ENCODE peak calls at places on chromosome 18, in nine cellular contexts. One of them, this sample, is unnamed.
A peak's percentile ranks its signal among the peaks of the same experiment; 100 is the strongest.

GRCh38 chr18:35851286-35851967 is 121.1 kb upstream of the RMP24 start:
- DNase-seq in T-cell: no peak
- DNase-seq in Calu3: no peak
- DNase-seq in iris pigment epithelial cell: no peak
- DNase-seq in RKO: no peak
- DNase-seq in AML-193: no peak
- DNase-seq in upper lobe of right lung: no peak
- DNase-seq in fibroblast of mammary gland: no peak
- DNase-seq in activated CD8-positive, alpha-beta memory T cell treated with anti-CD3 and anti-CD28 coated beads for 24 hours: no peak
- DNase-seq in this sample: no peak

GRCh38 chr18:13501896-13502295 is 224.5 kb downstream of the FAM210A start:
- DNase-seq in T-cell: no peak
- DNase-seq in Calu3: no peak
- DNase-seq in iris pigment epithelial cell: no peak
- DNase-seq in RKO: no peak
- DNase-seq in AML-193: no peak
- DNase-seq in upper lobe of right lung: no peak
- DNase-seq in fibroblast of mammary gland: no peak
- DNase-seq in activated CD8-positive, alpha-beta memory T cell treated with anti-CD3 and anti-CD28 coated beads for 24 hours: no peak
- DNase-seq in this sample: no peak

GRCh38 chr18:32847719-32848118 is 74.9 kb upstream of the KLHL14 start:
- DNase-seq in T-cell: no peak
- DNase-seq in Calu3: no peak
- DNase-seq in iris pigment epithelial cell: no peak
- DNase-seq in RKO: no peak
- DNase-seq in AML-193: no peak
- DNase-seq in upper lobe of right lung: no peak
- DNase-seq in fibroblast of mammary gland: no peak
- DNase-seq in activated CD8-positive, alpha-beta memory T cell treated with anti-CD3 and anti-CD28 coated beads for 24 hours: no peak
- DNase-seq in this sample: no peak

GRCh38 chr18:27605107-27605834 is 420.2 kb upstream of the CHST9 start:
- DNase-seq in T-cell: no peak
- DNase-seq in Calu3: peak; percentile 67
- DNase-seq in iris pigment epithelial cell: peak; percentile 81
- DNase-seq in RKO: peak; percentile 77
- DNase-seq in AML-193: peak; percentile 37
- DNase-seq in upper lobe of right lung: no peak
- DNase-seq in fibroblast of mammary gland: peak; percentile 65
- DNase-seq in activated CD8-positive, alpha-beta memory T cell treated with anti-CD3 and anti-CD28 coated beads for 24 hours: no peak
- DNase-seq in this sample: no peak

GRCh38 chr18:42474577-42474976 is 519.5 kb downstream of the PIK3C3 start:
- DNase-seq in T-cell: no peak
- DNase-seq in Calu3: no peak
- DNase-seq in iris pigment epithelial cell: no peak
- DNase-seq in RKO: no peak
- DNase-seq in AML-193: no peak
- DNase-seq in upper lobe of right lung: no peak
- DNase-seq in fibroblast of mammary gland: no peak
- DNase-seq in activated CD8-positive, alpha-beta memory T cell treated with anti-CD3 and anti-CD28 coated beads for 24 hours: no peak
- DNase-seq in this sample: no peak

GRCh38 chr18:24502621-24503020 is 42.2 kb downstream of the HRH4 start:
- DNase-seq in T-cell: no peak
- DNase-seq in Calu3: peak; percentile 24
- DNase-seq in iris pigment epithelial cell: no peak
- DNase-seq in RKO: no peak
- DNase-seq in AML-193: no peak
- DNase-seq in upper lobe of right lung: no peak
- DNase-seq in fibroblast of mammary gland: no peak
- DNase-seq in activated CD8-positive, alpha-beta memory T cell treated with anti-CD3 and anti-CD28 coated beads for 24 hours: no peak
- DNase-seq in this sample: no peak

GRCh38 chr18:66495844-66496243 is 108.0 kb downstream of the CDH19 start:
- DNase-seq in T-cell: no peak
- DNase-seq in Calu3: peak; percentile 90
- DNase-seq in iris pigment epithelial cell: peak; percentile 49
- DNase-seq in RKO: peak; percentile 79
- DNase-seq in AML-193: peak; percentile 57
- DNase-seq in upper lobe of right lung: peak; percentile 63
- DNase-seq in fibroblast of mammary gland: peak; percentile 6
- DNase-seq in activated CD8-positive, alpha-beta memory T cell treated with anti-CD3 and anti-CD28 coated beads for 24 hours: no peak
- DNase-seq in this sample: no peak

GRCh38 chr18:67665266-67665665 is 148.7 kb upstream of the DSEL start:
- DNase-seq in T-cell: no peak
- DNase-seq in Calu3: no peak
- DNase-seq in iris pigment epithelial cell: peak; percentile 76
- DNase-seq in RKO: peak; percentile 41
- DNase-seq in AML-193: no peak
- DNase-seq in upper lobe of right lung: no peak
- DNase-seq in fibroblast of mammary gland: peak; percentile 72
- DNase-seq in activated CD8-positive, alpha-beta memory T cell treated with anti-CD3 and anti-CD28 coated beads for 24 hours: no peak
- DNase-seq in this sample: no peak

GRCh38 chr18:64734063-64734462 is 585.2 kb upstream of the LINC00305 start:
- DNase-seq in T-cell: no peak
- DNase-seq in Calu3: no peak
- DNase-seq in iris pigment epithelial cell: no peak
- DNase-seq in RKO: no peak
- DNase-seq in AML-193: no peak
- DNase-seq in upper lobe of right lung: no peak
- DNase-seq in fibroblast of mammary gland: no peak
- DNase-seq in activated CD8-positive, alpha-beta memory T cell treated with anti-CD3 and anti-CD28 coated beads for 24 hours: no peak
- DNase-seq in this sample: no peak

GRCh38 chr18:60804412-60804811 is 431.8 kb upstream of the MC4R start:
- DNase-seq in T-cell: no peak
- DNase-seq in Calu3: no peak
- DNase-seq in iris pigment epithelial cell: no peak
- DNase-seq in RKO: no peak
- DNase-seq in AML-193: no peak
- DNase-seq in upper lobe of right lung: no peak
- DNase-seq in fibroblast of mammary gland: no peak
- DNase-seq in activated CD8-positive, alpha-beta memory T cell treated with anti-CD3 and anti-CD28 coated beads for 24 hours: no peak
- DNase-seq in this sample: no peak

GRCh38 chr18:1604751-1605150 is 700.1 kb downstream of the ADCYAP1 start:
- DNase-seq in T-cell: no peak
- DNase-seq in Calu3: no peak
- DNase-seq in iris pigment epithelial cell: no peak
- DNase-seq in RKO: no peak
- DNase-seq in AML-193: no peak
- DNase-seq in upper lobe of right lung: no peak
- DNase-seq in fibroblast of mammary gland: no peak
- DNase-seq in activated CD8-positive, alpha-beta memory T cell treated with anti-CD3 and anti-CD28 coated beads for 24 hours: no peak
- DNase-seq in this sample: no peak

GRCh38 chr18:79199691-79200374 is 130.6 kb downstream of the ATP9B start:
- DNase-seq in T-cell: no peak
- DNase-seq in Calu3: no peak
- DNase-seq in iris pigment epithelial cell: peak; percentile 71
- DNase-seq in RKO: no peak
- DNase-seq in AML-193: no peak
- DNase-seq in upper lobe of right lung: no peak
- DNase-seq in fibroblast of mammary gland: peak; percentile 46
- DNase-seq in activated CD8-positive, alpha-beta memory T cell treated with anti-CD3 and anti-CD28 coated beads for 24 hours: no peak
- DNase-seq in this sample: no peak

GRCh38 chr18:43034683-43035500 is 80.6 kb downstream of the RIT2 start:
- DNase-seq in T-cell: no peak
- DNase-seq in Calu3: peak; percentile 3
- DNase-seq in iris pigment epithelial cell: no peak
- DNase-seq in RKO: no peak
- DNase-seq in AML-193: no peak
- DNase-seq in upper lobe of right lung: no peak
- DNase-seq in fibroblast of mammary gland: no peak
- DNase-seq in activated CD8-positive, alpha-beta memory T cell treated with anti-CD3 and anti-CD28 coated beads for 24 hours: no peak
- DNase-seq in this sample: no peak

GRCh38 chr18:21362921-21363320 is 120.9 kb downstream of the GREB1L start:
- DNase-seq in T-cell: no peak
- DNase-seq in Calu3: no peak
- DNase-seq in iris pigment epithelial cell: no peak
- DNase-seq in RKO: no peak
- DNase-seq in AML-193: no peak
- DNase-seq in upper lobe of right lung: no peak
- DNase-seq in fibroblast of mammary gland: peak; percentile 52
- DNase-seq in activated CD8-positive, alpha-beta memory T cell treated with anti-CD3 and anti-CD28 coated beads for 24 hours: no peak
- DNase-seq in this sample: no peak

GRCh38 chr18:2627821-2628276 is 27.7 kb upstream of the SMCHD1 start:
- DNase-seq in T-cell: no peak
- DNase-seq in Calu3: no peak
- DNase-seq in iris pigment epithelial cell: peak; percentile 35
- DNase-seq in RKO: peak; percentile 78
- DNase-seq in AML-193: peak; percentile 52
- DNase-seq in upper lobe of right lung: no peak
- DNase-seq in fibroblast of mammary gland: peak; percentile 61
- DNase-seq in activated CD8-positive, alpha-beta memory T cell treated with anti-CD3 and anti-CD28 coated beads for 24 hours: no peak
- DNase-seq in this sample: no peak

GRCh38 chr18:31739651-31740050 is 21.0 kb downstream of the SLC25A52 start:
- DNase-seq in T-cell: no peak
- DNase-seq in Calu3: no peak
- DNase-seq in iris pigment epithelial cell: no peak
- DNase-seq in RKO: no peak
- DNase-seq in AML-193: no peak
- DNase-seq in upper lobe of right lung: no peak
- DNase-seq in fibroblast of mammary gland: no peak
- DNase-seq in activated CD8-positive, alpha-beta memory T cell treated with anti-CD3 and anti-CD28 coated beads for 24 hours: no peak
- DNase-seq in this sample: no peak

GRCh38 chr18:55844373-55844772 is 256.4 kb upstream of the TCF4 start:
- DNase-seq in T-cell: no peak
- DNase-seq in Calu3: no peak
- DNase-seq in iris pigment epithelial cell: peak; percentile 49
- DNase-seq in RKO: no peak
- DNase-seq in AML-193: no peak
- DNase-seq in upper lobe of right lung: no peak
- DNase-seq in fibroblast of mammary gland: no peak
- DNase-seq in activated CD8-positive, alpha-beta memory T cell treated with anti-CD3 and anti-CD28 coated beads for 24 hours: no peak
- DNase-seq in this sample: no peak

GRCh38 chr18:46706968-46707367 is 49.9 kb downstream of the ST8SIA5 start:
- DNase-seq in T-cell: no peak
- DNase-seq in Calu3: no peak
- DNase-seq in iris pigment epithelial cell: no peak
- DNase-seq in RKO: peak; percentile 38
- DNase-seq in AML-193: no peak
- DNase-seq in upper lobe of right lung: no peak
- DNase-seq in fibroblast of mammary gland: peak; percentile 24
- DNase-seq in activated CD8-positive, alpha-beta memory T cell treated with anti-CD3 and anti-CD28 coated beads for 24 hours: no peak
- DNase-seq in this sample: no peak

GRCh38 chr18:44673256-44673950 is 7.3 kb upstream of the SETBP1 start:
- DNase-seq in T-cell: no peak
- DNase-seq in Calu3: no peak
- DNase-seq in iris pigment epithelial cell: no peak
- DNase-seq in RKO: no peak
- DNase-seq in AML-193: no peak
- DNase-seq in upper lobe of right lung: no peak
- DNase-seq in fibroblast of mammary gland: no peak
- DNase-seq in activated CD8-positive, alpha-beta memory T cell treated with anti-CD3 and anti-CD28 coated beads for 24 hours: no peak
- DNase-seq in this sample: no peak

GRCh38 chr18:25648724-25649260 is 296.8 kb upstream of the ZNF521 start:
- DNase-seq in T-cell: no peak
- DNase-seq in Calu3: no peak
- DNase-seq in iris pigment epithelial cell: peak; percentile 21
- DNase-seq in RKO: no peak
- DNase-seq in AML-193: no peak
- DNase-seq in upper lobe of right lung: no peak
- DNase-seq in fibroblast of mammary gland: no peak
- DNase-seq in activated CD8-positive, alpha-beta memory T cell treated with anti-CD3 and anti-CD28 coated beads for 24 hours: no peak
- DNase-seq in this sample: no peak

GRCh38 chr18:8937112-8937641 is 165.3 kb upstream of the NDUFV2 start:
- DNase-seq in T-cell: no peak
- DNase-seq in Calu3: no peak
- DNase-seq in iris pigment epithelial cell: peak; percentile 39
- DNase-seq in RKO: no peak
- DNase-seq in AML-193: no peak
- DNase-seq in upper lobe of right lung: no peak
- DNase-seq in fibroblast of mammary gland: no peak
- DNase-seq in activated CD8-positive, alpha-beta memory T cell treated with anti-CD3 and anti-CD28 coated beads for 24 hours: no peak
- DNase-seq in this sample: no peak

GRCh38 chr18:23250893-23251656 is 115.8 kb downstream of the CABLES1 start:
- DNase-seq in T-cell: no peak
- DNase-seq in Calu3: no peak
- DNase-seq in iris pigment epithelial cell: peak; percentile 31
- DNase-seq in RKO: no peak
- DNase-seq in AML-193: no peak
- DNase-seq in upper lobe of right lung: peak; percentile 86
- DNase-seq in fibroblast of mammary gland: peak; percentile 66
- DNase-seq in activated CD8-positive, alpha-beta memory T cell treated with anti-CD3 and anti-CD28 coated beads for 24 hours: no peak
- DNase-seq in this sample: peak; percentile 90

GRCh38 chr18:10230072-10230471 is 224.4 kb upstream of the APCDD1 start:
- DNase-seq in T-cell: no peak
- DNase-seq in Calu3: no peak
- DNase-seq in iris pigment epithelial cell: peak; percentile 84
- DNase-seq in RKO: peak; percentile 83
- DNase-seq in AML-193: no peak
- DNase-seq in upper lobe of right lung: no peak
- DNase-seq in fibroblast of mammary gland: peak; percentile 92
- DNase-seq in activated CD8-positive, alpha-beta memory T cell treated with anti-CD3 and anti-CD28 coated beads for 24 hours: no peak
- DNase-seq in this sample: no peak

GRCh38 chr18:62522178-62522509 is 681 bp upstream of the ZCCHC2 start:
- DNase-seq in T-cell: no peak
- DNase-seq in Calu3: no peak
- DNase-seq in iris pigment epithelial cell: no peak
- DNase-seq in RKO: peak; percentile 13
- DNase-seq in AML-193: no peak
- DNase-seq in upper lobe of right lung: no peak
- DNase-seq in fibroblast of mammary gland: no peak
- DNase-seq in activated CD8-positive, alpha-beta memory T cell treated with anti-CD3 and anti-CD28 coated beads for 24 hours: no peak
- DNase-seq in this sample: no peak

GRCh38 chr18:57744211-57744694 is 58.9 kb downstream of the ATP8B1 start:
- DNase-seq in T-cell: no peak
- DNase-seq in Calu3: no peak
- DNase-seq in iris pigment epithelial cell: no peak
- DNase-seq in RKO: no peak
- DNase-seq in AML-193: no peak
- DNase-seq in upper lobe of right lung: no peak
- DNase-seq in fibroblast of mammary gland: no peak
- DNase-seq in activated CD8-positive, alpha-beta memory T cell treated with anti-CD3 and anti-CD28 coated beads for 24 hours: no peak
- DNase-seq in this sample: no peak